ENCODE peak calls at places on chromosomes 6 and 20, in ten cellular contexts. Y, T, D, X, C, H, Q, V, U and S are unnamed samples.

GRCh38 chr20:40525356-40525755 is 163.7 kb downstream of the MAFB start:
- DNase-seq in X (no peak), H (no peak), V (no peak), Y (no peak), C (no peak), T (no peak), U (no peak), Q (no peak), D (no peak), S (no peak)

GRCh38 chr6:87897581-87898147 is 150.0 kb upstream of the SPACA1 start:
- DNase-seq in U (no peak), V (no peak), Q (no peak), C (no peak), T (no peak), Y (no peak), X (no peak), D (no peak), H (no peak), S (no peak)

GRCh38 chr6:134689177-134689576 is 260.7 kb downstream of the ALDH8A1 start:
- DNase-seq in D (peak), T (peak), C (no peak), X (no peak), Y (peak), U (no peak), H (no peak), V (no peak), Q (no peak), S (peak)

GRCh38 chr20:16423311-16424212 is 149.7 kb downstream of the KIF16B start:
- DNase-seq in U (no peak), Q (no peak), X (no peak), C (no peak), V (no peak), Y (no peak), T (no peak), H (no peak), D (no peak), S (no peak)

GRCh38 chr20:37450344-37450743 is 70.7 kb upstream of the NNAT start:
- DNase-seq in V (no peak), X (no peak), Y (no peak), C (no peak), H (no peak), D (no peak), U (no peak), Q (no peak), T (no peak), S (no peak)

GRCh38 chr20:33209789-33210188 is 7.4 kb upstream of the BPIFA3 start:
- DNase-seq in T (peak), Y (peak), V (peak), D (peak), U (peak), H (peak), X (no peak), Q (no peak), C (peak), S (peak)

GRCh38 chr6:159973951-159974350 is 5.1 kb downstream of the IGF2R start:
- DNase-seq in D (peak), T (peak), Q (no peak), U (no peak), X (no peak), V (no peak), C (no peak), H (no peak), Y (no peak), S (no peak)

GRCh38 chr6:47235964-47236760 is 73.5 kb downstream of the TNFRSF21 start:
- DNase-seq in C (no peak), U (peak), T (no peak), V (no peak), Y (peak), D (peak), Q (no peak), X (no peak), H (no peak), S (no peak)

GRCh38 chr6:99184696-99185095 is 164.8 kb downstream of the FAXC start:
- DNase-seq in V (no peak), Y (no peak), Q (no peak), U (no peak), X (no peak), C (no peak), T (peak), D (no peak), H (no peak), S (no peak)

GRCh38 chr6:45609141-45609638 is 231.5 kb upstream of the SUPT3H start:
- DNase-seq in Y (no peak), U (no peak), T (no peak), V (no peak), Q (no peak), C (no peak), D (no peak), X (no peak), H (no peak), S (no peak)

GRCh38 chr6:6331393-6331792 is 10.9 kb upstream of the F13A1 start:
- DNase-seq in U (no peak), Y (no peak), Q (no peak), V (no peak), X (no peak), D (no peak), H (no peak), T (no peak), C (no peak), S (no peak)

GRCh38 chr6:129750390-129750789 is 40.4 kb upstream of the ARHGAP18 start:
- DNase-seq in Q (no peak), V (no peak), X (no peak), H (no peak), Y (no peak), D (no peak), C (no peak), U (no peak), T (no peak), S (no peak)

GRCh38 chr6:169162968-169163903 is 90.4 kb downstream of the THBS2 start:
- DNase-seq in C (peak), V (no peak), Q (no peak), T (peak), H (peak), Y (no peak), D (no peak), X (peak), U (peak), S (no peak)

GRCh38 chr20:25215521-25215920 is 20.0 kb downstream of the ENTPD6 start:
- DNase-seq in Q (no peak), T (no peak), H (no peak), Y (no peak), U (no peak), X (no peak), C (no peak), D (no peak), V (no peak), S (no peak)

GRCh38 chr20:16712541-16712947 is 17.3 kb upstream of the SNRPB2 start:
- DNase-seq in Q (no peak), X (no peak), Y (no peak), D (no peak), U (no peak), H (no peak), V (no peak), C (no peak), T (no peak), S (no peak)

GRCh38 chr6:11618533-11618932 is 81.0 kb downstream of the TMEM170B start:
- DNase-seq in U (no peak), C (no peak), X (no peak), D (no peak), Y (no peak), V (no peak), Q (no peak), T (no peak), H (no peak), S (no peak)

GRCh38 chr6:42315991-42316378 is 98.3 kb upstream of the MRPS10 start:
- DNase-seq in C (no peak), T (peak), H (no peak), D (no peak), X (peak), U (peak), Y (no peak), Q (no peak), V (no peak), S (no peak)

GRCh38 chr20:34938466-34939163 is 17.0 kb downstream of the GSS start:
- DNase-seq in V (no peak), U (peak), C (no peak), D (no peak), H (peak), Q (no peak), X (no peak), Y (peak), T (no peak), S (peak)

GRCh38 chr6:9224539-9224938 is 789.2 kb upstream of the SLC35B3 start:
- DNase-seq in D (no peak), H (no peak), V (no peak), T (peak), C (no peak), Y (no peak), X (no peak), Q (no peak), U (no peak), S (no peak)

GRCh38 chr6:125966569-125966968 is 10.0 kb downstream of the HINT3 start:
- DNase-seq in T (no peak), Y (no peak), Q (no peak), H (no peak), D (no peak), V (no peak), C (no peak), U (no peak), X (no peak), S (no peak)

GRCh38 chr6:113732384-113732966 is 124.7 kb upstream of the MARCKS start:
- DNase-seq in H (no peak), T (no peak), C (peak), U (no peak), X (no peak), V (peak), Y (peak), Q (no peak), D (peak), S (peak)

GRCh38 chr6:24910331-24910849 is 25.4 kb downstream of the RIPOR2 start:
- DNase-seq in D (peak), Y (peak), C (no peak), V (no peak), Q (peak), X (no peak), U (no peak), T (peak), H (no peak), S (no peak)

GRCh38 chr6:168328086-168328485 is 8.5 kb upstream of the DACT2 start:
- DNase-seq in H (no peak), Q (no peak), V (no peak), U (no peak), T (no peak), D (no peak), X (no peak), Y (no peak), C (no peak), S (no peak)

GRCh38 chr6:156884306-156884705 is 107.1 kb downstream of the ARID1B start:
- DNase-seq in D (no peak), V (no peak), U (no peak), Y (no peak), H (no peak), C (no peak), X (no peak), Q (no peak), T (no peak), S (no peak)

DNA sequence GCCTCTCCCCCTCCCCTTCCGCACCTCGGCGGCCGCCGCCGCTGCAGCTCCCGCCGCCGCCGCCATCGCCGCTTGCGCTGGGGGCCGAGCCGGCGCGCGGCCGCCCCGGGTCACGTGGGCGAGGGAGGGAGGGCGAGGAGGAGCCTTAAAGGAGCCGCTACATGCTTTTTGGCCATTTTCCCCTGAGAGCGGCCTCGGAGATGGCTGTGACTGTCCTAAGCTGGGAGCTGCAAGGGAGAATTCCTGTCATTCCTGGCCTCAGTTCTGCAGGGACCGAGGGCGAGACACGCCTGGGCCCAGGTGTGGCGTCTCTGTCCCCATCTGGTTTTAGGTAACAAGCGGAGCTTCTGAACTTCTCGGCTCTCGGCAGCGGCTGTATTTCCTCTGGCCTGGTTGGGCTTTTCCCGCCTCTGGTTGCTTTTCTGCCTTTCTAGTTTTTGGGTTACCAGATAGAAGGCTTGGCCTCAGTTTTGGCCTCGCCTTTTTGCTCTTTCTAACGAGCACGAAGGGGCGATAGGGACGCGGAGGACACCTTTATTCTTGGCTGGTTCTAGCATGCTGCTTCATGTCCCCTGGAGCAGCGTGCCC is at the start of gene EHMT2:
- DNase-seq in C (peak), H (peak), D (peak), X (no peak), Y (peak), U (peak), Q (peak), T (peak), V (peak), S (peak)
- H3K27ac ChIP-seq in C (peak), H (peak), D (peak), X (peak), Y (peak), U (no peak), Q (peak), T (peak), V (peak), S (peak)

DNA sequence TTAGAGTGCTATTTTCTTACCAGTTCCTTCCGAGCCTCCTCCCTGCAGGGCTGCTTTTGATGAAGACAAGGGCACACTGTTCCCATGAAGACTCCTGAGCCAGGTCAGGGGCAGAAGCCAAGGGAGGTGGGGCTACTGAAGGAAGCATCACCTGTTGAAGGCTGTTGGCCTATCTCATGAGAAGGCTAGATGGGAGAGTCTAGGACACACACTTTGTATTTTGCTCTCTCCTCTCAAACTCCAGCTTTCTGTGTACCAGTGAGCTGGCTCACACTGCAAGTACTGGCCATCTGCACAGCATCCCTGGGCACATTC is 683.2 kb upstream of the ID4 start:
- DNase-seq in V (no peak), X (no peak), D (no peak), H (no peak), T (no peak), C (no peak), Y (no peak), U (no peak), Q (no peak), S (no peak)
- H3K27ac ChIP-seq in V (no peak), X (no peak), D (no peak), H (peak), T (no peak), C (no peak), Y (peak), U (no peak), Q (no peak), S (no peak)

GRCh38 chr6:112148103-112148502 is 60.7 kb downstream of the FAM229B start:
- DNase-seq in Q (no peak), C (no peak), H (no peak), U (no peak), V (no peak), Y (no peak), T (no peak), D (no peak), X (no peak), S (no peak)

GRCh38 chr6:112149236-112149635 is 61.8 kb downstream of the FAM229B start:
- DNase-seq in U (no peak), T (peak), D (no peak), Y (no peak), V (no peak), X (no peak), H (no peak), Q (no peak), C (no peak), S (no peak)

GRCh38 chr6:112149719-112150263 is 62.4 kb downstream of the FAM229B start:
- DNase-seq in V (no peak), C (no peak), U (no peak), Q (no peak), Y (no peak), D (no peak), T (no peak), X (no peak), H (no peak), S (no peak)

GRCh38 chr6:112153926-112154621 is 66.7 kb downstream of the FAM229B start:
- DNase-seq in X (no peak), Y (no peak), T (peak), U (no peak), H (no peak), Q (no peak), V (no peak), C (no peak), D (no peak), S (no peak)

GRCh38 chr6:112150363-112150762 is 63.0 kb downstream of the FAM229B start:
- DNase-seq in H (no peak), X (no peak), D (no peak), V (no peak), C (no peak), Q (no peak), T (no peak), U (no peak), Y (no peak), S (no peak)
- H3K27ac ChIP-seq in H (no peak), X (no peak), D (peak), V (no peak), C (no peak), Q (no peak), T (no peak), U (no peak), Y (peak), S (no peak)

GRCh38 chr6:1726341-1726763 is 116.6 kb downstream of the FOXC1 start:
- DNase-seq in U (no peak), V (peak), D (no peak), Y (no peak), C (no peak), H (no peak), T (no peak), X (no peak), Q (no peak), S (no peak)

GRCh38 chr6:1722801-1723200 is 113.1 kb downstream of the FOXC1 start:
- DNase-seq in V (no peak), Y (no peak), H (no peak), U (no peak), D (no peak), X (no peak), T (no peak), C (no peak), Q (no peak), S (no peak)

GRCh38 chr6:1720620-1721322 is 111.1 kb downstream of the FOXC1 start:
- DNase-seq in V (peak), X (no peak), T (no peak), C (no peak), H (no peak), Y (no peak), U (no peak), D (peak), Q (no peak), S (no peak)

GRCh38 chr6:1724616-1725015 is 114.9 kb downstream of the FOXC1 start:
- DNase-seq in D (no peak), T (peak), V (no peak), C (no peak), H (peak), X (no peak), U (no peak), Y (peak), Q (peak), S (no peak)

DNA sequence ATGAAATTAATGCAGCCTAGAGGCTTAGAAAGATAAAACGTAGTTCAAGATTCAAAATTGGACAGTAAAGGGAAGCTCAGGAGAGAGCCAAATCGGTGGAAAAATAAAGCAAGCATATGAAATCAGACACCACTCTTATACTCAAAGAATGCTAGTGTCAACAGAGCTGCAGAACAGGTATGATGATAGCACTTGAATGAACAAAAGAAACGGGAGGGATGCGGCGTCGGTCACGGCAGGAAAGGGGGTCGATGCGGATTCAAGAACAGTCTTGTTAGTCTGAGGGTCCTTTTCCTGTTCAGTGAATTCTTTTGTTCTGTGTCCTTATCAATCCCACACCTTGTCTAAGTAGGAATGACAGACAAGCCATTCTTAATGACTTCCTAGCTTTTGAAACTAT is 114.4 kb downstream of the FOXC1 start:
- DNase-seq in X (no peak), Q (no peak), T (no peak), U (no peak), Y (no peak), D (no peak), C (no peak), H (no peak), V (no peak), S (no peak)
- H3K27ac ChIP-seq in X (peak), Q (peak), T (peak), U (no peak), Y (peak), D (no peak), C (no peak), H (no peak), V (no peak), S (no peak)

GRCh38 chr20:51958636-51959542 is 156.6 kb upstream of the SALL4 start:
- DNase-seq in V (no peak), D (no peak), Y (no peak), X (no peak), C (no peak), T (no peak), Q (no peak), U (no peak), H (no peak), S (no peak)
- H3K27ac ChIP-seq in V (peak), D (no peak), Y (no peak), X (no peak), C (no peak), T (no peak), Q (no peak), U (no peak), H (no peak), S (no peak)

GRCh38 chr6:37371158-37372083 is 17.6 kb downstream of the RNF8 start:
- DNase-seq in D (no peak), T (no peak), X (no peak), U (no peak), C (no peak), V (no peak), Q (no peak), H (no peak), Y (no peak), S (no peak)
- H3K27ac ChIP-seq in D (no peak), T (no peak), X (no peak), U (no peak), C (no peak), V (no peak), Q (no peak), H (no peak), Y (peak), S (no peak)

DNA sequence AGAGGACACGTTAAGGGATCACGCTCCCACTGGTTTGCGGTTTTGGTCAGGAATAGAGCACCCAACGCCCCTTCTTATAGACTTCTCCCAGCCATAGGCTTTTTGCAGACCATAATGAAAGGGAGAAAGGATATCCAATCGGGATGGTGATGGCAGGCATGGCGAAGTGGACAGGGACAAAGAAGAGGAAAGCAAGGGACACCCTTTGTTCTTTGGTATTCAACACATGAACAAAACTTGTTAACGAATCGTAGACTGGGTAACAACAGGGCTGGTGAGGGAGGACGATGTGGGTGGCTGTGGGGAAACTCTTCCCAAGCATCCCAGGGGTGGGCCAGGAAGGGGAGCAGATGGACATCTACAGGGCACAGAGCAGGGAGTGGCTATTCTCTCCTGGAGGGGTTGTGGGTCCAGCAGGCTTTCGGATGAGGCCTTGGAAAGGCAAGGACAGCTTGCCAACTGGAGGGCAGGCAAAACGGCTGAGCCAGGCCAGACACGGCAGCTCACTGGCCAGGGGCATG is 1.4 kb upstream of the HSP90AB1 start:
- DNase-seq in H (no peak), X (no peak), Q (no peak), D (no peak), C (no peak), T (no peak), Y (no peak), V (no peak), U (peak), S (no peak)
- H3K27ac ChIP-seq in H (peak), X (no peak), Q (peak), D (no peak), C (peak), T (peak), Y (peak), V (peak), U (no peak), S (peak)

GRCh38 chr20:45044084-45044573 is 56.8 kb downstream of the KCNS1 start:
- DNase-seq in U (no peak), H (no peak), Y (no peak), T (peak), D (peak), C (no peak), Q (no peak), X (peak), V (peak), S (peak)
- H3K27ac ChIP-seq in U (no peak), H (no peak), Y (no peak), T (peak), D (no peak), C (no peak), Q (no peak), X (peak), V (no peak), S (no peak)

DNA sequence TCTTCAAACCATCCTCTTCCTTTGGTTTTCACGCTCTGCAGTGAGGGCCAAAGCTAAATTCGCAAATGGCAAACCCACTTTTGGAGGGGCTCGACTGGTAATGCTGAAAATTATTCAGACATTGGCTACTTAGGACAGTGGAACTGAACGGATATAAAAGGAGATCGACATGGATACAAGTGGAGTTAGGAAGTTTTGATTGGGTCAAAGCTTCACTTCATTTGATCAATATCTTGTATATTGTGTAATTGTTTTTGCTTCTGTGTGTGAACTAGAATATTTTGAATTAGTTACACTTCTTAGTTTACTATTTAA is 1.2 kb downstream of the FAM8A1 start:
- DNase-seq in D (no peak), Y (no peak), C (no peak), V (no peak), U (no peak), Q (no peak), T (no peak), H (no peak), X (no peak), S (no peak)
- H3K27ac ChIP-seq in D (peak), Y (peak), C (peak), V (no peak), U (no peak), Q (peak), T (peak), H (peak), X (peak), S (peak)